ENCODE peak calls at places on chromosomes 7 and 10, in five cellular contexts. L is stimulated activated CD8-positive, alpha-beta memory T cell treated with anti-CD3 and anti-CD28 coated beads, Interleukin-4, amount 100 ng/mL, for 48 hours; U is fibroblast of lung; C is amniotic epithelial cell; D is GM23248. P is an unnamed sample.

GRCh38 chr10:18044976-18045720 is 93.4 kb downstream of the SLC39A12 start:
- DNase-seq in L (no peak), C (peak), U (peak), D (peak), P (no peak)

GRCh38 chr7:31906479-31907171 is 163.6 kb downstream of the PDE1C start:
- DNase-seq in D (no peak), C (no peak), L (no peak), U (no peak), P (no peak)

GRCh38 chr7:134327896-134328295 is 11.2 kb upstream of the SLC35B4 start:
- DNase-seq in C (peak), D (peak), L (peak), U (peak), P (no peak)

GRCh38 chr10:9362721-9363120 is 1308.2 kb downstream of the GATA3 start:
- DNase-seq in L (no peak), C (no peak), U (no peak), D (no peak), P (no peak)

GRCh38 chr7:55019691-55020480 is 1.1 kb downstream of the EGFR start:
- DNase-seq in U (peak), C (no peak), L (no peak), D (peak), P (no peak)

GRCh38 chr7:26102176-26102575 is 49.8 kb upstream of the NFE2L3 start:
- DNase-seq in D (no peak), C (no peak), L (no peak), U (no peak), P (no peak)

GRCh38 chr7:121041516-121042148 is 53.1 kb downstream of the CPED1 start:
- DNase-seq in U (no peak), L (no peak), D (peak), C (peak), P (no peak)

GRCh38 chr10:17673517-17674051 is 29.6 kb downstream of the STAM start:
- DNase-seq in U (peak), D (peak), L (no peak), C (peak), P (no peak)

GRCh38 chr7:98211221-98211675 is at the start of gene BHLHA15:
- DNase-seq in D (peak), U (no peak), L (peak), C (no peak), P (peak)

GRCh38 chr7:88206235-88206634 is 13.6 kb downstream of the SRI start:
- DNase-seq in C (no peak), D (no peak), U (no peak), L (no peak), P (no peak)

GRCh38 chr10:49397036-49397999 is 1.4 kb upstream of the DRGX start:
- DNase-seq in D (no peak), U (no peak), C (no peak), L (no peak), P (no peak)

GRCh38 chr10:36608251-36608650 is 517.1 kb upstream of the ANKRD30A start:
- DNase-seq in D (peak), C (peak), L (no peak), U (peak), P (no peak)

GRCh38 chr7:80288175-80289122 is 153.8 kb downstream of the GNAI1 start:
- DNase-seq in C (peak), L (no peak), D (peak), U (peak), P (no peak)

GRCh38 chr10:131703527-131703926 is 197.3 kb upstream of the PPP2R2D start:
- DNase-seq in C (no peak), L (no peak), D (no peak), U (no peak), P (no peak)

GRCh38 chr7:638256-639011 is 88.1 kb upstream of the DNAAF5 start:
- DNase-seq in C (no peak), L (no peak), D (no peak), U (no peak), P (peak)

GRCh38 chr7:103764887-103765286 is 224.6 kb downstream of the RELN start:
- DNase-seq in U (no peak), L (no peak), D (no peak), C (no peak), P (no peak)